ENCODE peak calls at places on chromosomes 5 and 9, in eight cellular contexts. Y, R, W, S, J, U, I and Z are unnamed samples.

GRCh38 chr5:139752506-139753350 is 42.9 kb upstream of the PSD2 start:
- DNase-seq in Y (no peak), R (no peak), W (no peak), S (no peak), J (peak; percentile 65), U (no peak), I (peak; percentile 64), Z (no peak)

GRCh38 chr5:177427919-177428573 is 1.6 kb downstream of the GRK6 start:
- DNase-seq in Y (no peak), R (no peak), W (no peak), S (no peak), J (no peak), U (no peak), I (no peak), Z (no peak)

GRCh38 chr5:75067434-75067833 is 15.1 kb upstream of the GCNT4 start:
- DNase-seq in Y (no peak), R (no peak), W (no peak), S (no peak), J (no peak), U (no peak), I (no peak), Z (no peak)

GRCh38 chr9:27473135-27473534 is 51.0 kb upstream of the IFNK start:
- DNase-seq in Y (no peak), R (no peak), W (peak; percentile 46), S (no peak), J (peak; percentile 20), U (no peak), I (no peak), Z (no peak)

GRCh38 chr9:82457281-82457680 is 468.7 kb downstream of the SPATA31D1 start:
- DNase-seq in Y (no peak), R (no peak), W (no peak), S (no peak), J (no peak), U (no peak), I (no peak), Z (no peak)

GRCh38 chr9:136854842-136855460 is 2.8 kb downstream of the MAMDC4 start:
- DNase-seq in Y (no peak), R (no peak), W (no peak), S (no peak), J (no peak), U (no peak), I (no peak), Z (no peak)

GRCh38 chr5:52827815-52828214 is 40.1 kb downstream of the ITGA1 start:
- DNase-seq in Y (no peak), R (no peak), W (no peak), S (no peak), J (no peak), U (no peak), I (no peak), Z (no peak)

GRCh38 chr9:127875306-127875966 is 2.0 kb downstream of the AK1 start:
- DNase-seq in Y (no peak), R (no peak), W (no peak), S (no peak), J (peak; percentile 75), U (peak; percentile 45), I (no peak), Z (no peak)

GRCh38 chr9:134641173-134641985 is at the start of gene COL5A1:
- DNase-seq in Y (peak; percentile 3), R (peak; percentile 88), W (peak; percentile 84), S (no peak), J (peak; percentile 95), U (peak; percentile 92), I (peak; percentile 96), Z (peak; percentile 84)

GRCh38 chr5:59178482-59178881 is 595.6 kb downstream of the RAB3C start:
- DNase-seq in Y (no peak), R (no peak), W (no peak), S (no peak), J (no peak), U (no peak), I (no peak), Z (no peak)

GRCh38 chr5:33997331-33997983 is 10.4 kb downstream of the AMACR start:
- DNase-seq in Y (no peak), R (peak; percentile 38), W (peak; percentile 89), S (peak; percentile 49), J (peak; percentile 87), U (peak; percentile 90), I (peak; percentile 62), Z (peak; percentile 82)

GRCh38 chr5:143197260-143197656 is 206.2 kb downstream of the NR3C1 start:
- DNase-seq in Y (no peak), R (no peak), W (no peak), S (no peak), J (no peak), U (no peak), I (no peak), Z (no peak)

GRCh38 chr5:112779531-112779930 is 41.8 kb downstream of the APC start:
- DNase-seq in Y (no peak), R (no peak), W (no peak), S (no peak), J (peak; percentile 57), U (peak; percentile 82), I (no peak), Z (peak; percentile 83)

GRCh38 chr9:75957095-75957494 is 66.6 kb downstream of the PCSK5 start:
- DNase-seq in Y (no peak), R (no peak), W (no peak), S (no peak), J (no peak), U (no peak), I (no peak), Z (no peak)

GRCh38 chr9:75950983-75951382 is 60.5 kb downstream of the PCSK5 start:
- DNase-seq in Y (no peak), R (no peak), W (no peak), S (no peak), J (no peak), U (peak; percentile 35), I (no peak), Z (no peak)

GRCh38 chr9:75960561-75960960 is 70.1 kb downstream of the PCSK5 start:
- DNase-seq in Y (no peak), R (no peak), W (no peak), S (no peak), J (no peak), U (no peak), I (no peak), Z (no peak)

GRCh38 chr9:75953218-75953617 is 62.7 kb downstream of the PCSK5 start:
- DNase-seq in Y (no peak), R (no peak), W (no peak), S (peak; percentile 23), J (no peak), U (peak; percentile 76), I (no peak), Z (no peak)

DNA sequence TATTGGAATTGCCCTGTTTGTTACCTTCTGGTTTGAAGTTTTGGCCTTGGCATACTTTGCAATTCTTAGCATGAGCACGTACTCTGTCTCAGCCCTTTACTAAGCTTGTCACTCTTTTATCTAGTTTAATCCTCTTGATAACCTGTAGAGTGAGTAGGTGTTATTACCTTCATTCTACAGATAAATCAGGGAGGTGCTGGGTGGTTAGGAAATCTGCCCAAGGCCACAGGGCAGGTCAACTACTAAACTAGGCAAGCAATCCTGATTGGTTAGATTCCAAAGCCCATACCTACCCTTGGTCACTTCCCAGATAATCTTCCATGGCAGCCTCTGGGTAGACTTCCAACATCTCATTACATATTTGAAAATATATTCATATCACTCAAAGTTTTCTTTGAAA is 65.7 kb downstream of the PCSK5 start:
- DNase-seq in Y (no peak), R (no peak), W (no peak), S (no peak), J (no peak), U (no peak), I (no peak), Z (no peak)
- TF ChIP-seq CTCF in Y (no peak), R (no peak), W (no peak), S (no peak), J (no peak), U (no peak), I (no peak), Z (no peak)

GRCh38 chr5:138611295-138612220 is 36.4 kb upstream of the HSPA9 start:
- DNase-seq in Y (no peak), R (peak; percentile 32), W (no peak), S (no peak), J (no peak), U (peak; percentile 45), I (no peak), Z (no peak)
- TF ChIP-seq CTCF in Y (no peak), R (no peak), W (no peak), S (no peak), J (peak; percentile 15), U (no peak), I (no peak), Z (no peak)

DNA sequence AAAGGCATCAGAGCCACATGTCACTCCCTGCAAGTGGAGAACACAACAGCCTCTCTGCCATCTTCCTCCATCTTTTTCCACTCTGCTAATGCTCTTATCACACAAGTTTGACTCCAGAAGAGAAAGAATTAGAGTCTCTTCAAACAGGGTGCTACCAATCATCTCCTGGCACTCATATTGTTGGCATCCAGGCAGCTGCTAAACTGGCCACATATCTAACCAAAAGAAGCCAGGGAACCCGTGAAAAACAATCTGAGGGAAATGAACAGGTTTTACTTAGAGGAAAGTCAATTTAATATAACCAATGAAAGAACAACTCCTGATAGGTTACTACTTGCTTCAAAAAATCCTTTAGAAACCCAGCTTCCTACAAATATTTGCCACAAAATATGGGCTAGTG is 117.2 kb downstream of the SLC25A46 start:
- DNase-seq in Y (no peak), R (no peak), W (no peak), S (no peak), J (no peak), U (no peak), I (no peak), Z (no peak)
- TF ChIP-seq CTCF in Y (no peak), R (no peak), W (no peak), S (no peak), J (no peak), U (no peak), I (no peak), Z (no peak)

GRCh38 chr9:36140086-36141084 is 3.9 kb downstream of the GLIPR2 start:
- DNase-seq in Y (no peak), R (no peak), W (peak; percentile 52), S (no peak), J (no peak), U (no peak), I (no peak), Z (no peak)

GRCh38 chr9:36142510-36143161 is 6.1 kb downstream of the GLIPR2 start:
- DNase-seq in Y (no peak), R (no peak), W (no peak), S (no peak), J (no peak), U (no peak), I (no peak), Z (no peak)

GRCh38 chr9:36141761-36142160 is 5.2 kb downstream of the GLIPR2 start:
- DNase-seq in Y (no peak), R (no peak), W (no peak), S (no peak), J (no peak), U (no peak), I (no peak), Z (no peak)

GRCh38 chr9:36143242-36143641 is 6.7 kb downstream of the GLIPR2 start:
- DNase-seq in Y (no peak), R (no peak), W (no peak), S (no peak), J (no peak), U (no peak), I (no peak), Z (no peak)

DNA sequence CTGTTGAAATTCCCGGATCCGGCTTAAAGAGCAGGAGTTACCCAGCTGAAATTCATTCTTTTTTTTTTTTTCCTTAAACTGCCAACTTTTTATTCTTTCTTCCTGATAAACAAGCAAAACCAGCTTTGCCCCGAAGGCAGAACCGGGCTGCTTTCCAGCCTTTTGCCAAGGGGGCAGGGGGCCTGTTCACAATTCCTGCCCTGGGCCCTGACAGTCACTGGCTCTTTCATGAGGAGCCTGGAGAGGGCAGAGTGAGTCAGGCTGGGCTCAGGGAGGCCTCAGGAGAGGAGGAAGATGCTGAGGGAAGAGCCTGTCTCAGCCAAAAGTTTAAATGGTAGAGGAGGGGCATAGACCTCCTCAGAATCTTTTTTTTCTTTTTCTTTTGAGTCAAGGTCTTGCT is 4.8 kb downstream of the GLIPR2 start:
- DNase-seq in Y (no peak), R (no peak), W (peak; percentile 47), S (no peak), J (no peak), U (peak; percentile 50), I (no peak), Z (no peak)
- TF ChIP-seq CTCF in Y (no peak), R (no peak), W (no peak), S (no peak), J (peak; percentile 68), U (peak; percentile 49), I (no peak), Z (peak; percentile 55)